ENCODE peak calls at places on chromosomes 4 and X, in four cellular contexts. A is prostate gland, L is left ventricle myocardium inferior, Z is astrocyte. H is an unnamed sample.

GRCh38 chr4:162422312-162422711 is 258.5 kb upstream of the FSTL5 start:
- DNase-seq in A (no peak), L (no peak), Z (no peak), H (peak; percentile 44)

GRCh38 chrX:112849010-112849409 is 8.4 kb upstream of the AMOT start:
- DNase-seq in A (no peak), L (no peak), Z (no peak), H (no peak)

GRCh38 chr4:83873996-83874395 is 338.1 kb downstream of the GPAT3 start:
- DNase-seq in A (no peak), L (no peak), Z (no peak), H (peak; percentile 85)

GRCh38 chrX:30027636-30028035 is 187.7 kb upstream of the MAGEB2 start:
- DNase-seq in A (no peak), L (no peak), Z (no peak), H (no peak)

GRCh38 chr4:102610007-102610406 is 108.8 kb downstream of the NFKB1 start:
- DNase-seq in A (no peak), L (no peak), Z (no peak), H (no peak)

GRCh38 chr4:26459054-26459755 is 31.1 kb downstream of the CCKAR start:
- DNase-seq in A (no peak), L (no peak), Z (peak; percentile 71), H (peak; percentile 35)

GRCh38 chr4:7905461-7905915 is 34.2 kb downstream of the AFAP1 start:
- DNase-seq in A (no peak), L (no peak), Z (peak; percentile 69), H (no peak)

GRCh38 chr4:80926446-80926845 is 104.1 kb upstream of the BMP3 start:
- DNase-seq in A (no peak), L (no peak), Z (no peak), H (no peak)

GRCh38 chr4:649751-650310 is 24.2 kb downstream of the ATP5ME start:
- DNase-seq in A (no peak), L (no peak), Z (no peak), H (no peak)

GRCh38 chr4:184196730-184197355 is 20.8 kb downstream of the ENPP6 start:
- DNase-seq in A (peak; percentile 33), L (no peak), Z (no peak), H (peak; percentile 45)

GRCh38 chrX:47233333-47234113 is 714 bp downstream of the USP11 start:
- DNase-seq in A (peak; percentile 93), L (peak; percentile 93), Z (peak; percentile 95), H (peak; percentile 83)

GRCh38 chrX:47232197-47232802 is 509 bp upstream of the USP11 start:
- DNase-seq in A (no peak), L (no peak), Z (no peak), H (no peak)

GRCh38 chrX:47235691-47236103 is 2.9 kb downstream of the USP11 start:
- DNase-seq in A (no peak), L (no peak), Z (no peak), H (no peak)

GRCh38 chrX:47232803-47233332 is at the start of gene USP11:
- DNase-seq in A (no peak), L (no peak), Z (peak; percentile 15), H (no peak)

GRCh38 chrX:47234583-47234982 is 1.8 kb downstream of the USP11 start:
- DNase-seq in A (no peak), L (no peak), Z (no peak), H (no peak)
- H3K4me3 ChIP-seq in A (peak overlapping the region; percentile 56), L (peak overlapping the region; percentile 74), Z (peak overlapping the region; percentile 84), H (peak overlapping the region; percentile 67)

GRCh38 chrX:95076449-95076848 is 1402.4 kb downstream of the FAM133A start:
- DNase-seq in A (no peak), L (no peak), Z (no peak), H (peak; percentile 1)
- TF ChIP-seq CTCF in A (no peak), L (peak; percentile 52), Z (peak; percentile 47), H (peak; percentile 68)

GRCh38 chrX:19799319-19800182 is 87.8 kb downstream of the SH3KBP1 start:
- DNase-seq in A (no peak), L (no peak), Z (peak; percentile 51), H (no peak)
- H3K4me3 ChIP-seq in A (no peak overlapping the region), L (peak overlapping the region; percentile 14), Z (no peak overlapping the region), H (no peak overlapping the region)

GRCh38 chr4:85808104-85808503 is 333.2 kb downstream of the ARHGAP24 start:
- DNase-seq in A (no peak), L (no peak), Z (no peak), H (no peak)
- TF ChIP-seq CTCF in A (no peak), L (no peak), Z (no peak), H (no peak)

H was measured in LNCaP clone FGC.